ENCODE peak calls at places on chromosomes 3 and 15, in five cellular contexts. W, T, V, B and O are unnamed samples.

GRCh38 chr15:25372298-25372697 is 66.5 kb downstream of the UBE3A start:
- DNase-seq in T (no peak), W (no peak), V (no peak), B (no peak), O (no peak)

GRCh38 chr3:152089528-152089927 is 179.2 kb upstream of the MBNL1 start:
- DNase-seq in T (no peak), B (no peak), V (no peak), W (no peak), O (no peak)

GRCh38 chr15:38555686-38556334 is 8.8 kb downstream of the RASGRP1 start:
- DNase-seq in T (no peak), B (no peak), V (no peak), W (no peak), O (no peak)

GRCh38 chr3:74001481-74001880 is 376.7 kb upstream of the PDZRN3 start:
- DNase-seq in V (no peak), T (no peak), W (no peak), B (no peak), O (no peak)

GRCh38 chr3:122299872-122300460 is 25.1 kb upstream of the CSTA start:
- DNase-seq in T (peak), B (peak), W (peak), V (no peak), O (peak)

GRCh38 chr15:90979582-90979981 is 14.8 kb downstream of the PRC1 start:
- DNase-seq in B (no peak), V (no peak), T (no peak), W (no peak), O (no peak)

GRCh38 chr3:12842469-12842868 is 1.1 kb upstream of the RPL32 start:
- DNase-seq in B (no peak), W (no peak), V (no peak), T (no peak), O (no peak)

GRCh38 chr3:18597919-18598318 is 172.8 kb upstream of the SATB1 start:
- DNase-seq in B (no peak), T (no peak), V (no peak), W (no peak), O (no peak)

GRCh38 chr3:112671930-112672715 is 31.2 kb upstream of the CCDC80 start:
- DNase-seq in T (no peak), V (no peak), B (no peak), W (no peak), O (no peak)

GRCh38 chr15:47384776-47385175 is 332.5 kb upstream of the SEMA6D start:
- DNase-seq in V (no peak), T (no peak), B (no peak), W (no peak), O (no peak)

GRCh38 chr3:108073712-108074431 is 17.0 kb downstream of the CD47 start:
- DNase-seq in V (no peak), T (no peak), B (no peak), W (no peak), O (no peak)

GRCh38 chr15:32105258-32106248 is 75.2 kb downstream of the CHRNA7 start:
- DNase-seq in T (no peak), V (no peak), B (no peak), W (no peak), O (no peak)

GRCh38 chr3:115693868-115694267 is 70.6 kb downstream of the GAP43 start:
- DNase-seq in T (no peak), B (no peak), W (no peak), V (no peak), O (no peak)

GRCh38 chr3:64489361-64490044 is 198.3 kb downstream of the ADAMTS9 start:
- DNase-seq in V (no peak), W (peak), T (peak), B (no peak), O (peak)

GRCh38 chr15:60758961-60759729 is 280.2 kb upstream of the ICE2 start:
- DNase-seq in W (no peak), V (no peak), B (no peak), T (no peak), O (no peak)

GRCh38 chr3:14199641-14200040 is 21.0 kb downstream of the LSM3 start:
- DNase-seq in B (no peak), V (no peak), T (no peak), W (peak), O (no peak)

GRCh38 chr3:59818033-59818936 is 768.5 kb upstream of the CFAP20DC start:
- DNase-seq in W (no peak), T (peak), B (no peak), V (no peak), O (no peak)

GRCh38 chr3:22159004-22159695 is 408.1 kb upstream of the ZNF385D start:
- DNase-seq in W (no peak), B (peak), T (no peak), V (no peak), O (no peak)

DNA sequence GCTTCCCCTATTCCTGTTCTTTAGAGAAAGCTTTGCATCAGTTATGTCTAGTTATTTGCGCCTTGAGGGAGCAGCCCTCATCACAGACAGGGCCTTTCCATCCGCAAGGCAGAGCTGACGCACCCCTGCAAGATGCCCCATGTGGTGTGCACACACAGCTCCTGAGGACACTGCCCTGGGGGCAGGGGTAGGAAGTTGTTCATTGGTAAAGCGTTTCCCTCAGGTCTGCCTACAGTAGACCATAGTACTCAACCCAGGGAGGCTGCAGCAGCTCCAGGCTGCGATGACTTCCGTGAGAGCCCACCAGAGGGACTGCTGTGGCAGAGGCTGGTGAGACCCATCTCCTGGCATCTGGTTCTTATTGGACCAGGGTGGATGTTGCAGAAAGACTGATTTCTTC is 55.1 kb upstream of the PLXNA1 start:
- DNase-seq in T (no peak), V (no peak), B (no peak), W (no peak), O (no peak)
- TF ChIP-seq CTCF in T (no peak), V (no peak), B (no peak), W (no peak), O (no peak)

GRCh38 chr15:78209646-78210348 is 24.6 kb downstream of the ACSBG1 start:
- DNase-seq in B (no peak), W (peak), T (no peak), V (no peak), O (no peak)

GRCh38 chr15:78212008-78212407 is 22.4 kb downstream of the ACSBG1 start:
- DNase-seq in T (no peak), B (no peak), W (no peak), V (no peak), O (no peak)

GRCh38 chr15:78210349-78210717 is 24.0 kb downstream of the ACSBG1 start:
- DNase-seq in W (peak), T (no peak), B (no peak), V (no peak), O (no peak)

GRCh38 chr15:78212546-78213424 is 21.6 kb downstream of the ACSBG1 start:
- DNase-seq in B (peak), T (peak), V (no peak), W (peak), O (no peak)

GRCh38 chr15:78211189-78211921 is 23.0 kb downstream of the ACSBG1 start:
- DNase-seq in B (no peak), W (peak), T (peak), V (no peak), O (no peak)
- TF ChIP-seq CREB1 in B (no peak), W (no peak), T (no peak), V (no peak), O (no peak)

GRCh38 chr3:133490468-133491351 is 82.8 kb upstream of the CDV3 start:
- DNase-seq in B (no peak), W (no peak), T (no peak), V (peak), O (no peak)
- TF ChIP-seq ATF2 in B (no peak), W (no peak), T (no peak), V (peak), O (no peak)

GRCh38 chr3:77042892-77043291 is 3.0 kb downstream of the ROBO2 start:
- DNase-seq in V (no peak), T (no peak), W (no peak), B (no peak), O (no peak)
- TF ChIP-seq CTCF in V (no peak), T (no peak), W (no peak), B (peak), O (no peak)

GRCh38 chr3:143222505-143222904 is 102.9 kb downstream of the CHST2 start:
- DNase-seq in B (no peak), V (no peak), T (peak), W (no peak), O (no peak)
- TF ChIP-seq CREB1 in B (no peak), V (no peak), T (no peak), W (no peak), O (no peak)

DNA sequence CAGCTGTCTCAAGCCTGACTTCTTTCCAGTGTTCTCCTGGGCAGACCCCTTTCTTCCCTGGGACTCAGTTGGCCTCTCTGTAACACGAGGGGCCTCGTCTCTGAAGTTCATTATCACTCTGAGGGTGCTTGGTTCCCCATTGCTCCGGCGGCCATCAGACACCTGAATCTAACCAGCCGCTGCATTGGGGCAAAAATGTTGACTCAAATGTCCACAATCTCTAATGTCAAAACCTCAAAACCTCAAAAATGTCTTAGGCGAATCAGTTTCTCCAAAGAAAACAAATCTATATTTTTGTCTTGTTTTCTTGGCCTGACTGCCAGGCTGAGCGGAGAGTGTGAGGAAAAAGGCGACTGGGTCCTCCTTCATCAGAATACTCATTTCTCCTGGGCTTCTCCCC is 220.7 kb downstream of the VPS13C start:
- DNase-seq in T (no peak), V (no peak), W (no peak), B (no peak), O (no peak)
- TF ChIP-seq ATF2 in T (no peak), V (no peak), W (no peak), B (no peak), O (no peak)

GRCh38 chr15:70508561-70509281 is 254.6 kb downstream of the UACA start:
- DNase-seq in T (no peak), V (no peak), W (no peak), B (peak), O (no peak)
- TF ChIP-seq CTCF in T (no peak), V (no peak), W (no peak), B (peak), O (no peak)

GRCh38 chr3:61358364-61358763 is 107.1 kb upstream of the FHIT start:
- DNase-seq in W (no peak), T (no peak), V (peak), B (no peak), O (no peak)
- TF ChIP-seq CREB1 in W (no peak), T (no peak), V (peak), B (no peak), O (no peak)